ENCODE peak calls at places on chromosomes 6 and 20, in seven cellular contexts. T is right lobe of liver, I is HCT116, Q is uterus, F is heart left ventricle, Y is IMR-90, Z is suprapubic skin. W is an unnamed sample.

GRCh38 chr20:57791946-57792328 is 82.1 kb upstream of the PMEPA1 start:
- DNase-seq in T (no peak), I (no peak), Q (no peak), F (peak), Y (no peak), Z (peak), W (no peak)

GRCh38 chr6:48747040-48747439 is 636.0 kb upstream of the PTCHD4 start:
- DNase-seq in T (no peak), I (no peak), Q (no peak), F (no peak), Y (peak), Z (no peak), W (no peak)

GRCh38 chr6:7108196-7108963 is 619 bp downstream of the RREB1 start:
- DNase-seq in T (peak), I (no peak), Q (peak), F (peak), Y (peak), Z (peak), W (peak)

GRCh38 chr6:39684790-39685485 is 40.3 kb downstream of the KIF6 start:
- DNase-seq in T (no peak), I (no peak), Q (no peak), F (no peak), Y (peak), Z (no peak), W (no peak)

GRCh38 chr6:154705471-154706113 is 27.6 kb upstream of the SCAF8 start:
- DNase-seq in T (no peak), I (no peak), Q (no peak), F (no peak), Y (no peak), Z (no peak), W (no peak)

GRCh38 chr6:36467625-36468024 is 24.8 kb downstream of the KCTD20 start:
- DNase-seq in T (no peak), I (no peak), Q (no peak), F (no peak), Y (no peak), Z (no peak), W (no peak)

GRCh38 chr6:30721198-30722024 is 1.3 kb downstream of the TUBB start:
- DNase-seq in T (peak), I (peak), Q (peak), F (peak), Y (peak), Z (peak), W (peak)

GRCh38 chr6:113690255-113690956 is 166.7 kb upstream of the MARCKS start:
- DNase-seq in T (no peak), I (no peak), Q (no peak), F (no peak), Y (peak), Z (no peak), W (no peak)

DNA sequence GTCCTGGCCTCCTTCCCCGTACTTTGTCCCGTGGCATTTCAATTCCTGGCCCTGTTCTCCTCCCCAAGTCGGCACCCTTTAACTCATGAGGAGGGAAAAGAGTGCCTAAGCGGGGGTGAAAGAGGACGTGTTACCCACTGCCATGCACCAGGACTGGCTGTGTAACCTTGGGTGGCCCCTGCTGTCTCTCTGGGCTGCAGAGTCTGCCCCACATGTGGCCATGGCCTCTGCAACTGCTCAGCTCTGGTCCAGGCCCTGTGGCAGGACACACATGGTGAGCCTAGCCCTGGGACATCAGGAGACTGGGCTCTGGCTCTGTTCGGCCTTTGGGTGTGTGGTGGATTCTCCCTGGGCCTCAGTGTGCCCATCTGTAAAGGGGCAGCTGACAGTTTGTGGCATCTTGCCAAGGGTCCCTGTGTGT is 58.5 kb downstream of the SRC start:
- DNase-seq in T (no peak), I (no peak), Q (no peak), F (no peak), Y (no peak), Z (no peak), W (no peak)
- TF ChIP-seq POLR2A in T (no peak), I (no peak), Q (no peak), F (no peak), Y (no peak), Z (no peak), W (no peak)

GRCh38 chr20:33687370-33687915 is 1.3 kb upstream of the E2F1 start:
- DNase-seq in T (no peak), I (no peak), Q (no peak), F (no peak), Y (no peak), Z (no peak), W (no peak)

GRCh38 chr20:33686984-33687366 is 790 bp upstream of the E2F1 start:
- DNase-seq in T (no peak), I (no peak), Q (no peak), F (no peak), Y (no peak), Z (no peak), W (no peak)

GRCh38 chr20:33685328-33686007 is 717 bp downstream of the E2F1 start:
- DNase-seq in T (no peak), I (no peak), Q (no peak), F (no peak), Y (no peak), Z (no peak), W (no peak)

GRCh38 chr20:33684533-33685327 is 1.5 kb downstream of the E2F1 start:
- DNase-seq in T (no peak), I (no peak), Q (no peak), F (no peak), Y (no peak), Z (no peak), W (no peak)

GRCh38 chr20:33686008-33686983 is at the start of gene E2F1:
- DNase-seq in T (peak), I (peak), Q (peak), F (peak), Y (peak), Z (peak), W (peak)
- TF ChIP-seq POLR2A in T (peak), I (peak), Q (no peak), F (no peak), Y (no peak), Z (no peak), W (no peak)

GRCh38 chr20:62364911-62365736 is 2.0 kb downstream of the LAMA5 start:
- DNase-seq in T (peak), I (no peak), Q (no peak), F (peak), Y (no peak), Z (no peak), W (peak)
- TF ChIP-seq POLR2A in T (no peak), I (no peak), Q (no peak), F (no peak), Y (no peak), Z (no peak), W (peak)

GRCh38 chr6:50843842-50844241 is 25.2 kb downstream of the TFAP2B start:
- DNase-seq in T (no peak), I (no peak), Q (no peak), F (no peak), Y (no peak), Z (no peak), W (no peak)
- TF ChIP-seq POLR2A in T (no peak), I (no peak), Q (no peak), F (no peak), Y (no peak), Z (no peak), W (no peak)

GRCh38 chr20:50115591-50116367 is 2.8 kb upstream of the UBE2V1 start:
- DNase-seq in T (peak), I (peak), Q (peak), F (peak), Y (peak), Z (peak), W (peak)
- TF ChIP-seq POLR2A in T (peak), I (peak), Q (peak), F (no peak), Y (no peak), Z (no peak), W (no peak)